ENCODE peak calls at places on chromosomes 11 and 22, in ten cellular contexts. T, S, A, P, X, K, H, R, B and E are unnamed samples. For H3K4me1, the result is how much of the 10 kb centered on the place peaks cover.

GRCh38 chr11:19603771-19604170 is 108.9 kb upstream of the NAV2 start:
- DNase-seq in T (no peak), S (no peak), A (no peak), P (no peak), X (no peak), K (no peak), H (no peak), R (no peak), B (no peak), E (no peak)

GRCh38 chr11:1121343-1122331 is 36.1 kb upstream of the MUC5AC start:
- DNase-seq in T (no peak), S (no peak), A (peak), P (peak), X (no peak), K (no peak), H (no peak), R (no peak), B (no peak), E (no peak)

GRCh38 chr11:79227732-79228416 is 213.0 kb downstream of the TENM4 start:
- DNase-seq in T (peak), S (no peak), A (no peak), P (no peak), X (no peak), K (no peak), H (no peak), R (no peak), B (no peak), E (no peak)

GRCh38 chr22:25068701-25069100 is 116.2 kb downstream of the KIAA1671 start:
- DNase-seq in T (no peak), S (no peak), A (no peak), P (no peak), X (no peak), K (peak), H (no peak), R (no peak), B (no peak), E (no peak)

GRCh38 chr11:108405706-108406105 is 61.6 kb downstream of the C11orf65 start:
- DNase-seq in T (no peak), S (no peak), A (no peak), P (no peak), X (no peak), K (no peak), H (no peak), R (no peak), B (no peak), E (no peak)

GRCh38 chr11:3231851-3232744 is at the start of gene MRGPRE:
- DNase-seq in T (no peak), S (no peak), A (no peak), P (peak), X (peak), K (peak), H (no peak), R (no peak), B (no peak), E (peak)

GRCh38 chr11:71112454-71112853 is 139.9 kb downstream of the SHANK2 start:
- DNase-seq in T (no peak), S (no peak), A (no peak), P (peak), X (no peak), K (no peak), H (no peak), R (no peak), B (no peak), E (no peak)

GRCh38 chr11:128508785-128509518 is 78.4 kb downstream of the ETS1 start:
- DNase-seq in T (no peak), S (no peak), A (no peak), P (no peak), X (no peak), K (no peak), H (peak), R (no peak), B (no peak), E (no peak)

GRCh38 chr11:75263944-75264349 is 23.4 kb downstream of the TPBGL start:
- DNase-seq in T (peak), S (no peak), A (peak), P (no peak), X (no peak), K (peak), H (no peak), R (no peak), B (no peak), E (peak)

GRCh38 chr11:75262436-75262835 is 21.9 kb downstream of the TPBGL start:
- DNase-seq in T (no peak), S (no peak), A (peak), P (peak), X (no peak), K (peak), H (no peak), R (no peak), B (no peak), E (peak)

GRCh38 chr11:75261902-75262361 is 21.4 kb downstream of the TPBGL start:
- DNase-seq in T (no peak), S (no peak), A (peak), P (peak), X (no peak), K (peak), H (no peak), R (no peak), B (no peak), E (no peak)

GRCh38 chr11:75264356-75264755 is 23.8 kb downstream of the TPBGL start:
- DNase-seq in T (no peak), S (no peak), A (peak), P (no peak), X (no peak), K (peak), H (no peak), R (no peak), B (no peak), E (peak)

GRCh38 chr11:75262961-75263852 is 22.6 kb downstream of the TPBGL start:
- DNase-seq in T (no peak), S (no peak), A (peak), P (peak), X (no peak), K (peak), H (no peak), R (no peak), B (no peak), E (peak)
- H3K4me1 ChIP-seq in T (under half), S (under half), A (under half), P (under half), X (under half), K (under half), H (under half), R (under half), B (under half), E (under half)

GRCh38 chr22:30195245-30196140 is 51.1 kb downstream of the LIF start:
- DNase-seq in T (no peak), S (no peak), A (no peak), P (no peak), X (no peak), K (no peak), H (no peak), R (peak), B (peak), E (no peak)

GRCh38 chr22:30191049-30191701 is 55.4 kb downstream of the LIF start:
- DNase-seq in T (no peak), S (no peak), A (no peak), P (no peak), X (no peak), K (no peak), H (peak), R (no peak), B (peak), E (no peak)

GRCh38 chr22:30190619-30191018 is 55.9 kb downstream of the LIF start:
- DNase-seq in T (no peak), S (no peak), A (no peak), P (no peak), X (no peak), K (no peak), H (no peak), R (no peak), B (no peak), E (no peak)

GRCh38 chr22:30192427-30192826 is 54.1 kb downstream of the LIF start:
- DNase-seq in T (no peak), S (no peak), A (no peak), P (no peak), X (no peak), K (no peak), H (no peak), R (no peak), B (no peak), E (no peak)

GRCh38 chr22:30193031-30193794 is 53.3 kb downstream of the LIF start:
- DNase-seq in T (no peak), S (no peak), A (no peak), P (no peak), X (no peak), K (no peak), H (no peak), R (no peak), B (no peak), E (no peak)
- H3K4me1 ChIP-seq in T (under half), S (under half), A (under half), P (under half), X (under half), K (under half), H (half or more), R (under half), B (half or more), E (under half)

DNA sequence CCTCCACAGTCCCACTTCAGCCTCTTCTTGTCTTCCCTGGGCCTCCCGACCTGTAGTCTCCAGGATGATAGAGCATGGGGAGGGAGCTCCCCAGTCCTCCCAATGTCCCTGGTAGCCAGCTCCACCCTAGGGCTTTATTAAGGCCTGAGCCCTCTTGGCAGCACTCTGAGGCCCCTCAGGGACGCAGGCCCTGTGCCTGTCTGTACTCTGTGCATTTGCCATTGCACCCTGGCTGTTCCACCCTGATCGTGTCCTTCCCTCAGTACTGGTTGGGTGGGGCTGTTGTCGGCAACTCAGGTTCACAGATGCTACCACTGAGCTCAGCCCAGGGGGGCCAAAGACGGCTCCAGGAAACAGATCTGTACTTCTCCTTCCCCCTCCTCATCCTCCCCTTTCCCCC is 7.2 kb downstream of the SSTR3 start:
- DNase-seq in T (no peak), S (no peak), A (peak), P (peak), X (no peak), K (no peak), H (no peak), R (no peak), B (no peak), E (no peak)
- H3K4me1 ChIP-seq in T (under half), S (under half), A (under half), P (under half), X (under half), K (under half), H (under half), R (under half), B (under half), E (under half)

DNA sequence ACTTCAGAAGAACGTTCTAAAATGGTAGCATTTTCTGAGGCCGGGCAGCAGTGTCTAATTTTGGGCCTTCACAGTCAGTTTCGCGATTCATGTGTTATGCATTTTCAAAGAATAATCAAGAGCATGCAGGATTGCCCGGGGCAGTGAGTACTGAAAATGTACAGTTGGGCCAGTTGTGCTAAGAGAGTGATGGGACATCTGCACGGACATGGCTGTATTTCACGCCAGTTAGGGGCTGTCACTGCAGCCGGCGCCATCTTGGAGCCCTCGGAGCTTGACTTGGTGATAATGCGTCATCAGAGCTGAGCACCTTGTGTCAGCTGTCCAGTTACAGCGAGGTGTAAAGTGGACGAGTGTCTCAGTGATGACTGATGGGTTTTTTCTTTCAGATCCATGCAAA is 188.9 kb downstream of the TBC1D22A start:
- DNase-seq in T (no peak), S (no peak), A (no peak), P (no peak), X (no peak), K (no peak), H (no peak), R (no peak), B (no peak), E (no peak)
- H3K4me1 ChIP-seq in T (under half), S (under half), A (under half), P (under half), X (under half), K (under half), H (under half), R (under half), B (under half), E (under half)